ENCODE peak calls at places on chromosomes 1 and 21, in seven cellular contexts. I is GM12865, P is left ventricle myocardium inferior, B is fibroblast of mammary gland, F is mucosa of descending colon, V is astrocyte of the cerebellum, G is breast epithelium. D is an unnamed sample.

GRCh38 chr1:240831191-240831631 is 219.3 kb upstream of the GREM2 start:
- DNase-seq in I (no peak), P (no peak), B (peak), F (no peak), V (no peak), G (no peak), D (no peak)

GRCh38 chr21:35332841-35333426 is 283.8 kb upstream of the RUNX1 start:
- DNase-seq in I (no peak), P (no peak), B (no peak), F (no peak), V (no peak), G (no peak), D (no peak)

GRCh38 chr1:243621973-243622372 is 228.1 kb downstream of the AKT3 start:
- DNase-seq in I (no peak), P (no peak), B (no peak), F (no peak), V (no peak), G (no peak), D (no peak)

GRCh38 chr1:223748405-223748772 is 36.0 kb downstream of the CAPN2 start:
- DNase-seq in I (peak), P (no peak), B (peak), F (no peak), V (no peak), G (no peak), D (no peak)

GRCh38 chr1:52632732-52633290 is at the start of gene SHISAL2A:
- DNase-seq in I (peak), P (peak), B (peak), F (peak), V (no peak), G (no peak), D (peak)

GRCh38 chr1:225747566-225747965 is 30.1 kb upstream of the SRP9 start:
- DNase-seq in I (no peak), P (no peak), B (peak), F (no peak), V (no peak), G (no peak), D (no peak)

GRCh38 chr1:42456754-42457089 is 379 bp downstream of the PPCS start:
- DNase-seq in I (peak), P (no peak), B (peak), F (peak), V (no peak), G (peak), D (peak)

GRCh38 chr1:21922103-21923014 is 14.8 kb downstream of the HSPG2 start:
- DNase-seq in I (no peak), P (no peak), B (no peak), F (no peak), V (no peak), G (no peak), D (no peak)

GRCh38 chr1:14707774-14708450 is 109.4 kb downstream of the KAZN start:
- DNase-seq in I (no peak), P (no peak), B (no peak), F (no peak), V (no peak), G (no peak), D (no peak)

GRCh38 chr1:58689167-58689566 is 10.7 kb downstream of the MYSM1 start:
- DNase-seq in I (no peak), P (no peak), B (no peak), F (no peak), V (no peak), G (no peak), D (no peak)
- TF ChIP-seq CTCF in I (no peak), P (no peak), B (no peak), F (no peak), V (no peak), G (no peak), D (no peak)

DNA sequence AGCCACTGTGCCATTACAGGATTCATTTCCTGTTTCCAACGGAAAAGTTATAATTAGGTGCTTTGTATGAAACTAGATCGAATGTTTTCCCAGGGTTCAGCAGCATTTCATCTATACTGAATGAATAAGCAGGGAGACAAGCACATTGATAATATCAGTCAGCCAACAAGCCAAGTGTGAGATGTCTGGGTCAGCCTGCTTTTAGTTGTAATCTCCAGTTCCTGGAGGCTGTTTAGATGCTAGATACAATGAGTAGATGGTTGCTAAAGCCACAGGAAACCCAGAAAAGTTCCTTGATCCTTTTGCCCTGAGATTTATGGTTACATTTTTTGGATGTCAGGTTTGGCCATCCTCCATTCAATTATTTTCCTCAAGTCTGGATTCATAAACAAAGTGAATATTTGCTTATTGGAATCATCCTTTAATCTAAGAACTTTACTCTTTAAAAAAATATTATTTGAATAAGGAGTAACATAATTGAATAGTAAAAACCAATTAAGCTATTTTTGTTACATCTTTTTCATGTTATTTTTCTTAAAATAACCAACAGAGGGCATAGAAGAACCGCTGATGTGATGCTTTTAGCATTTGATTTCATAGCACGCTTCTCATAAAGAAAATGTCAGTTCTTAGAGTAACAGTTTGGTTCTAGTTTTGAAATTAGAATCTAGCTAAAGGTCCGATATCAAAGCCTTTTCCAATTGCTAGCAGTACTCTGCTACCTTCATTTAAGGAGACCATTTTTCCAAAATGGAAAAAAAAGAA is 76.6 kb downstream of the HSPA13 start:
- DNase-seq in I (peak), P (no peak), B (peak), F (no peak), V (no peak), G (no peak), D (no peak)
- TF ChIP-seq CTCF in I (no peak), P (no peak), B (peak), F (no peak), V (no peak), G (no peak), D (no peak)

GRCh38 chr1:8430476-8430875 is 112.6 kb downstream of the SLC45A1 start:
- DNase-seq in I (peak), P (no peak), B (no peak), F (no peak), V (no peak), G (no peak), D (no peak)
- TF ChIP-seq CTCF in I (no peak), P (no peak), B (no peak), F (no peak), V (no peak), G (no peak), D (no peak)

GRCh38 chr21:36990508-36991205 is 15.8 kb upstream of the RIPPLY3 start:
- DNase-seq in I (no peak), P (no peak), B (no peak), F (no peak), V (no peak), G (no peak), D (no peak)
- TF ChIP-seq CTCF in I (no peak), P (no peak), B (no peak), F (no peak), V (no peak), G (no peak), D (no peak)

DNA sequence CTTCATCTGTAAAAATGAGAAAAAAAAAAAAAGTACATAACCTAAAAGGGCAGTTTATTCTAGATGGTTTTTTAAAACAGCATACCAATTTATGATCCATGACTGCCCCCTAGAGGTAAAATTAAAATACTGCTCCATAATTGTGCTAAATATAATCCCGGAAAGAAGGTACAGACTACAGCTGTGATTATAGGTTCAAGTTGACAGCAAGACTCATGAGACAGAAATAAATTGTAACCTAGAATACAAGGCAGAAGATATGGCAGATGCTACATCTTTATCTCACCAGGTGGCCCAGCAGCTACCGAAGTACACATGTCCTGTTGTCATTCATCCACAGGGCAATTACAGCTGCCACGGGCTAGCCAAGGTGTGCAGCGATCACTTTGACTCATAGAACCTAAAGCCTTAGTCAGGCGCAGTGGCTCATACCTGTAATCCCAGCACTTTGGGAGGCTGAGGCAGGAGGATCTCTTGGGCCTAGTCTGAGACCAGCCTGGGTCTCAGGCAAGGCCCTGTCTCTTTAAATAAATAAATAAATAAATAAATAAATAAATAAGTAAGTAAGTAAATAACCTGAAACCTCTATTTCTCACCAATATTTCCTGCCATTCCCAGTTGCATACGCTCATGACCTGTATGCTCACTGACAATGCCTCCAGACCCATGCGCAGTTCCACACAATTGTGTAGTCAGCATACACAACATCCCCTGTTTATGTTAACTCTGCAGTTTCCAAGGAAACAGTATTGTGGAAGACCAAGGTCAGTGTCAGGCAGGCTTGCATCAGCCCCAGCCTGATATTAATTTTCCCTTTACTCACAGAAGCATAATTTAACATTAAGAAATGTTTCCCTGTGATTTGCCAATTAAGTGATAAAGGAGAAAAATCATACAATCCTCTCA is 18.3 kb upstream of the PPIE start:
- DNase-seq in I (peak), P (no peak), B (peak), F (no peak), V (peak), G (no peak), D (no peak)
- TF ChIP-seq CTCF in I (peak), P (peak), B (peak), F (peak), V (peak), G (peak), D (peak)

DNA sequence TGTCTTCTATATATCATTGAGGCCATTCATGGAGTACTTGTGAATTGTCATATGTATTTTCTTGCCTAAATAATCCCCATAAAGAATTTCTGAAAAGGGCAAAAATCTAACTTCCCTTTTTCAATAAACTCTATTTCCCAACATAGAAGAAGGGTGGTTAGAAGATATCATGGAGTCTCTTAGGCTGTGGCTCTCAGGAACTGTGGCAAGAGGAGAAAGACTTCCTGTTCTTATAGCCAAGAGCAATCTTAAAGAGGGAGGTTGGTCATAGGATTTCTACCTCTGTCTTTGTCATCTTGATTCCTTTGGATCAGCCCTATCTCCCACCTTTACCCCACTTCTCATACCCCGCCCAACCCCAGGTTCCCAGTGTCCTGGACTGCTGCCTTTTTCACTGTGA is 175.8 kb downstream of the TYW3 start:
- DNase-seq in I (no peak), P (no peak), B (no peak), F (no peak), V (no peak), G (no peak), D (no peak)
- TF ChIP-seq CTCF in I (no peak), P (no peak), B (no peak), F (no peak), V (no peak), G (no peak), D (no peak)

D was measured in neural crest cell.